ENCODE peak calls at places on chromosomes 11 and 22, in six cellular contexts. One of them, this sample, is unnamed.

GRCh38 chr11:76339217-76339616 is 41.7 kb downstream of the THAP12 start:
- DNase-seq in osteocyte: no peak
- DNase-seq in activated CD4-positive, alpha-beta T cell treated with anti-CD3 and anti-CD28 coated beads, Interleukin-2, amount 10 ng/mL, durations not matched to agents 7 days and 5 days: no peak
- DNase-seq in bronchial epithelial cell: no peak
- DNase-seq in posterior vena cava: peak; percentile 92
- DNase-seq in GM04503: peak; percentile 82
- DNase-seq in this sample: no peak

GRCh38 chr22:46473896-46474557 is 63.4 kb downstream of the CELSR1 start:
- DNase-seq in posterior vena cava: no peak
- DNase-seq in bronchial epithelial cell: no peak
- DNase-seq in GM04503: no peak
- DNase-seq in osteocyte: no peak
- DNase-seq in activated CD4-positive, alpha-beta T cell treated with anti-CD3 and anti-CD28 coated beads, Interleukin-2, amount 10 ng/mL, durations not matched to agents 7 days and 5 days: no peak
- DNase-seq in this sample: no peak

GRCh38 chr11:80443177-80443576 is 1002.3 kb upstream of the TENM4 start:
- DNase-seq in posterior vena cava: no peak
- DNase-seq in bronchial epithelial cell: peak; percentile 90
- DNase-seq in osteocyte: no peak
- DNase-seq in GM04503: no peak
- DNase-seq in activated CD4-positive, alpha-beta T cell treated with anti-CD3 and anti-CD28 coated beads, Interleukin-2, amount 10 ng/mL, durations not matched to agents 7 days and 5 days: no peak
- DNase-seq in this sample: no peak

GRCh38 chr22:36790648-36791047 is 14.7 kb upstream of the IFT27 start:
- DNase-seq in GM04503: no peak
- DNase-seq in bronchial epithelial cell: no peak
- DNase-seq in activated CD4-positive, alpha-beta T cell treated with anti-CD3 and anti-CD28 coated beads, Interleukin-2, amount 10 ng/mL, durations not matched to agents 7 days and 5 days: peak; percentile 31
- DNase-seq in posterior vena cava: no peak
- DNase-seq in osteocyte: no peak
- DNase-seq in this sample: peak; percentile 64

GRCh38 chr11:19597194-19597593 is 115.4 kb upstream of the NAV2 start:
- DNase-seq in posterior vena cava: no peak
- DNase-seq in osteocyte: peak; percentile 54
- DNase-seq in bronchial epithelial cell: peak; percentile 38
- DNase-seq in GM04503: peak; percentile 64
- DNase-seq in activated CD4-positive, alpha-beta T cell treated with anti-CD3 and anti-CD28 coated beads, Interleukin-2, amount 10 ng/mL, durations not matched to agents 7 days and 5 days: no peak
- DNase-seq in this sample: no peak

GRCh38 chr22:36149464-36149863 is 11.1 kb downstream of the APOL3 start:
- DNase-seq in osteocyte: no peak
- DNase-seq in activated CD4-positive, alpha-beta T cell treated with anti-CD3 and anti-CD28 coated beads, Interleukin-2, amount 10 ng/mL, durations not matched to agents 7 days and 5 days: no peak
- DNase-seq in bronchial epithelial cell: peak; percentile 49
- DNase-seq in posterior vena cava: no peak
- DNase-seq in GM04503: no peak
- DNase-seq in this sample: no peak

GRCh38 chr11:118258410-118258809 is 5.7 kb downstream of the MPZL2 start:
- DNase-seq in activated CD4-positive, alpha-beta T cell treated with anti-CD3 and anti-CD28 coated beads, Interleukin-2, amount 10 ng/mL, durations not matched to agents 7 days and 5 days: no peak
- DNase-seq in bronchial epithelial cell: peak; percentile 38
- DNase-seq in GM04503: no peak
- DNase-seq in posterior vena cava: no peak
- DNase-seq in osteocyte: no peak
- DNase-seq in this sample: no peak

GRCh38 chr11:116931206-116931953 is 94.0 kb upstream of the APOA1 start:
- DNase-seq in posterior vena cava: no peak
- DNase-seq in GM04503: no peak
- DNase-seq in osteocyte: no peak
- DNase-seq in activated CD4-positive, alpha-beta T cell treated with anti-CD3 and anti-CD28 coated beads, Interleukin-2, amount 10 ng/mL, durations not matched to agents 7 days and 5 days: peak; percentile 61
- DNase-seq in bronchial epithelial cell: peak; percentile 71
- DNase-seq in this sample: peak; percentile 18

GRCh38 chr11:119085523-119085878 is 820 bp downstream of the HMBS start:
- DNase-seq in GM04503: no peak
- DNase-seq in activated CD4-positive, alpha-beta T cell treated with anti-CD3 and anti-CD28 coated beads, Interleukin-2, amount 10 ng/mL, durations not matched to agents 7 days and 5 days: no peak
- DNase-seq in posterior vena cava: no peak
- DNase-seq in bronchial epithelial cell: no peak
- DNase-seq in osteocyte: no peak
- DNase-seq in this sample: peak; percentile 93